ENCODE peak calls at places on chromosomes 5 and 9, in five cellular contexts. Z, Y, K, G and F are unnamed samples.

GRCh38 chr5:134948929-134949328 is 18.8 kb upstream of the CATSPER3 start:
- DNase-seq in Z (no peak), Y (no peak), K (no peak), G (no peak), F (peak; percentile 48)

GRCh38 chr5:146222002-146222401 is 18.6 kb downstream of the RBM27 start:
- DNase-seq in Z (no peak), Y (no peak), K (no peak), G (no peak), F (no peak)

GRCh38 chr5:143934821-143935220 is 122.9 kb downstream of the HMHB1 start:
- DNase-seq in Z (no peak), Y (no peak), K (no peak), G (no peak), F (no peak)

GRCh38 chr5:143562935-143563334 is 159.4 kb upstream of the NR3C1 start:
- DNase-seq in Z (peak; percentile 82), Y (no peak), K (peak; percentile 78), G (no peak), F (peak; percentile 86)

GRCh38 chr5:76941000-76941399 is 11.8 kb upstream of the CRHBP start:
- DNase-seq in Z (no peak), Y (no peak), K (no peak), G (no peak), F (no peak)

GRCh38 chr5:16609412-16609811 is 7.4 kb downstream of the RETREG1 start:
- DNase-seq in Z (no peak), Y (no peak), K (no peak), G (no peak), F (no peak)

GRCh38 chr9:69104830-69105527 is 69.1 kb upstream of the TJP2 start:
- DNase-seq in Z (peak; percentile 86), Y (no peak), K (no peak), G (no peak), F (no peak)

GRCh38 chr9:95425910-95426551 is 90.7 kb downstream of the PTCH1 start:
- DNase-seq in Z (peak; percentile 21), Y (no peak), K (peak; percentile 80), G (no peak), F (peak; percentile 74)

GRCh38 chr9:128175102-128175563 is 15.1 kb downstream of the BBLN start:
- DNase-seq in Z (no peak), Y (no peak), K (no peak), G (no peak), F (peak; percentile 88)
- TF ChIP-seq BHLHE40 in Z (no peak), Y (no peak), K (no peak), G (no peak), F (no peak)

GRCh38 chr9:93709600-93710369 is 133.4 kb downstream of the PHF2 start:
- DNase-seq in Z (no peak), Y (no peak), K (no peak), G (no peak), F (no peak)

GRCh38 chr9:93708987-93709302 is 132.6 kb downstream of the PHF2 start:
- DNase-seq in Z (no peak), Y (no peak), K (no peak), G (no peak), F (no peak)

GRCh38 chr9:93711002-93711401 is 134.6 kb downstream of the PHF2 start:
- DNase-seq in Z (no peak), Y (no peak), K (no peak), G (no peak), F (no peak)

GRCh38 chr9:93710370-93710723 is 134.0 kb downstream of the PHF2 start:
- DNase-seq in Z (no peak), Y (no peak), K (no peak), G (no peak), F (no peak)

GRCh38 chr9:93708289-93708986 is 132.1 kb downstream of the PHF2 start:
- DNase-seq in Z (no peak), Y (no peak), K (no peak), G (no peak), F (no peak)
- TF ChIP-seq BHLHE40 in Z (no peak), Y (no peak), K (no peak), G (no peak), F (no peak)

DNA sequence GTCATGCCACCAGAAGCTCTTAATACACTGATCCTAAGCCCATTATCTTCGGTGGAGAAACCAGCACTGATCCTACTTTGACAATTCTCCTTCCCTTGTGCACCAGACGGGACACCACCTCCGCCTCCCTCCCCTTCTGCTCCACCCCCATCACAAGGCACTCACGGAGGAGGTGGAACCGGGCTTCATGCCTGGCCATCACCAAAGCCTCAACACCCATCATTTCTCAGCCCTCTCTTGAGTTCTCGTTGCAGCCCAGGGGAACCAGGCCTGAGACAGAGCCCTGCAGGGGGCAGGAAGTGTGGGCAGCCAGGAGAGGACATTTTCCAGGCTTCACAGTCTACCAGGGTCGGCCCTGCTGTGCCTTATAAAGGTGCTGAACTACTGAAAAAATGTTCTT is 160.5 kb downstream of the GOLPH3 start:
- DNase-seq in Z (no peak), Y (no peak), K (no peak), G (no peak), F (no peak)
- TF ChIP-seq BHLHE40 in Z (no peak), Y (no peak), K (no peak), G (no peak), F (no peak)

GRCh38 chr5:152260940-152261339 is 144.1 kb downstream of the NMUR2 start:
- DNase-seq in Z (no peak), Y (no peak), K (no peak), G (no peak), F (no peak)

GRCh38 chr5:152259702-152260101 is 145.4 kb downstream of the NMUR2 start:
- DNase-seq in Z (no peak), Y (no peak), K (no peak), G (no peak), F (no peak)

GRCh38 chr5:152255411-152255810 is 149.7 kb downstream of the NMUR2 start:
- DNase-seq in Z (no peak), Y (no peak), K (no peak), G (no peak), F (no peak)

DNA sequence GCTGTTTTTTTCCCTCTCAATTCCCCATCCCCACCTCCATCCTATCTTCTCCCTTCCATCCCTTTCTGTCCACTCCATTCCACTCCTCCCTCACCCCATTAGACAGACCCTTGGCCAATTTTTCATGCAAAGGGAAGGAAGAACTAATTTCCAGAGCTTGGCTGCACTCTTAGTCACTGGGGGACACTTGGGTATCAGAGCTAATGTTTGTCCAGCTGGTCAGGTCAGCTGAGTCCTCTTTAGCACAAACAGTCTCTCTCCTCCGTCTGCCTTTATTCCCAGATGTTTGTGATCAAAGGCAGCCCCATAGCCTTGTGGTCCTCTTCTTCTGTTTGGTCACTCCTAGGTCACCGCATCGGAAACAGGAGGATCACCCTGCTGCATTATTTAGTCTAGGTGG is 148.5 kb downstream of the NMUR2 start:
- DNase-seq in Z (no peak), Y (no peak), K (no peak), G (no peak), F (no peak)
- TF ChIP-seq BHLHE40 in Z (no peak), Y (no peak), K (no peak), G (no peak), F (no peak)

GRCh38 chr9:89419978-89420394 is 77.9 kb downstream of the SEMA4D start:
- DNase-seq in Z (no peak), Y (no peak), K (no peak), G (no peak), F (no peak)
- TF ChIP-seq BHLHE40 in Z (no peak), Y (no peak), K (no peak), G (no peak), F (no peak)

DNA sequence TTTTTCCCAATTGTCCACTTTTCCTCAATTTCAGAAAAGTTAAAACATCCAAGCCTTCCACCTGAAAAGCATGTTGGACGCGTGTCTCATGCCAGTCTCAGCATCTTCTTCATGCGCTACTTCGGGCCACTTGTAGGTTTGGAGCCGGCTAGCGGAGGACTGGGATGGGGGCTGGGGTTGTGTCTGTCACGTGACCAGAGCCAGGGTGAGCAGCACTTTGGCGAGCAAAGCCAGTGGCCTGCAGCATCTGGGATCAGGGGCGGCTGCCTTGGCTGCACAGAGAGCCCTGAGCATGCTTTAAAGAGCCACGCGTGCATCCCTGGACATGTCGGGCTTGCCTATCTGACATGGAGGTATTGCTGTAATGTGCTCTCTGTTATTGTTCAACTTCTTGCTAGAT is 41.2 kb downstream of the SLC6A3 start:
- DNase-seq in Z (no peak), Y (no peak), K (no peak), G (no peak), F (no peak)
- TF ChIP-seq BHLHE40 in Z (no peak), Y (no peak), K (no peak), G (no peak), F (no peak)